ENCODE peak calls at places on chromosome 22, in four cellular contexts. Z is activated T-cell treated with anti-CD3 and anti-CD28 coated beads, Interleukin-2, amount 50 U/mL, for 4 hours; D is left colon; K is IMR-90. C is an unnamed sample.

GRCh38 chr22:27990879-27991278 is 71.8 kb upstream of the PITPNB start:
- ATAC-seq in Z (no peak), D (peak; percentile 37), K (no peak), C (peak; percentile 65)

GRCh38 chr22:45864959-45865496 is 111.9 kb downstream of the WNT7B start:
- ATAC-seq in Z (no peak), D (no peak), K (no peak), C (no peak)

GRCh38 chr22:30743257-30744020 is 48.8 kb downstream of the OSBP2 start:
- ATAC-seq in Z (peak; percentile 13), D (no peak), K (no peak), C (no peak)

GRCh38 chr22:42688241-42688913 is 32.3 kb downstream of the A4GALT start:
- ATAC-seq in Z (no peak), D (peak; percentile 64), K (peak; percentile 95), C (peak; percentile 86)

GRCh38 chr22:40101417-40102101 is 76.2 kb upstream of the TNRC6B start:
- ATAC-seq in Z (peak; percentile 23), D (no peak), K (no peak), C (no peak)

GRCh38 chr22:37607010-37607911 is 1.4 kb upstream of the GGA1 start:
- ATAC-seq in Z (peak; percentile 9), D (peak; percentile 56), K (peak; percentile 6), C (peak; percentile 34)

GRCh38 chr22:37316405-37316804 is 34.1 kb downstream of the CYTH4 start:
- ATAC-seq in Z (no peak), D (peak; percentile 12), K (no peak), C (no peak)

GRCh38 chr22:32623943-32624342 is 149.3 kb downstream of the FBXO7 start:
- ATAC-seq in Z (no peak), D (no peak), K (peak; percentile 30), C (no peak)

GRCh38 chr22:17589810-17590375 is 26.6 kb downstream of the SLC25A18 start:
- ATAC-seq in Z (no peak), D (peak; percentile 11), K (no peak), C (peak; percentile 11)

GRCh38 chr22:38435010-38435409 is 20.0 kb downstream of the KCNJ4 start:
- ATAC-seq in Z (no peak), D (no peak), K (no peak), C (no peak)

GRCh38 chr22:38782402-38783094 is 11.4 kb downstream of the DNAL4 start:
- ATAC-seq in Z (no peak), D (no peak), K (peak; percentile 48), C (peak; percentile 51)

GRCh38 chr22:49893025-49893424 is 25.2 kb downstream of the ALG12 start:
- ATAC-seq in Z (no peak), D (peak; percentile 19), K (no peak), C (no peak)

GRCh38 chr22:29205598-29206371 is at the start of gene EMID1:
- ATAC-seq in Z (peak; percentile 62), D (peak; percentile 57), K (peak; percentile 82), C (peak; percentile 77)

GRCh38 chr22:19805821-19806212 is 45.2 kb downstream of the TBX1 start:
- ATAC-seq in Z (no peak), D (peak; percentile 8), K (no peak), C (no peak)

GRCh38 chr22:35739642-35740041 is 22.0 kb downstream of the APOL5 start:
- ATAC-seq in Z (no peak), D (peak; percentile 34), K (no peak), C (no peak)

GRCh38 chr22:38700271-38700788 is 413 bp downstream of the JOSD1 start:
- ATAC-seq in Z (peak; percentile 12), D (peak; percentile 56), K (peak; percentile 33), C (peak; percentile 21)